ENCODE peak calls at places on chromosomes 2 and 18, in seven cellular contexts. P, K, A, B, J, O and E are unnamed samples. For H3K36me3, the result is how much of the 10 kb centered on the place peaks cover.

GRCh38 chr2:201572822-201573493 is 70.3 kb downstream of the TMEM237 start:
- DNase-seq in P (no peak), A (no peak), B (no peak), J (no peak), K (no peak), O (no peak), E (no peak)

GRCh38 chr18:53380063-53380639 is 844.3 kb downstream of the MBD2 start:
- DNase-seq in A (peak), P (peak), B (peak), K (no peak), J (peak), O (peak), E (peak)

GRCh38 chr2:160406591-160407392 is 86.8 kb downstream of the RBMS1 start:
- DNase-seq in P (peak), B (peak), O (peak), K (peak), J (no peak), A (peak), E (peak)

GRCh38 chr18:21109936-21110666 is 1.5 kb downstream of the ROCK1 start:
- DNase-seq in A (peak), O (no peak), B (no peak), J (no peak), K (no peak), P (peak), E (peak)

GRCh38 chr18:41096504-41096903 is 858.5 kb upstream of the PIK3C3 start:
- DNase-seq in B (no peak), O (peak), K (no peak), A (peak), P (peak), J (no peak), E (peak)

GRCh38 chr2:221346411-221346810 is 225.7 kb downstream of the EPHA4 start:
- DNase-seq in B (no peak), A (no peak), P (no peak), K (no peak), O (no peak), J (no peak), E (no peak)

GRCh38 chr2:43818761-43819160 is 19.9 kb downstream of the ABCG5 start:
- DNase-seq in K (no peak), J (no peak), A (peak), P (peak), B (no peak), O (peak), E (peak)

GRCh38 chr2:76415821-76416220 is 705.1 kb upstream of the GCFC2 start:
- DNase-seq in A (no peak), B (no peak), J (peak), P (no peak), K (no peak), O (no peak), E (no peak)

GRCh38 chr2:41621578-41621977 is 426.2 kb upstream of the PKDCC start:
- DNase-seq in J (no peak), O (no peak), A (no peak), B (no peak), P (no peak), K (no peak), E (no peak)

GRCh38 chr2:166197446-166197845 is 69.6 kb upstream of the SCN1A start:
- DNase-seq in B (peak), O (no peak), A (no peak), P (peak), J (no peak), K (no peak), E (peak)

DNA sequence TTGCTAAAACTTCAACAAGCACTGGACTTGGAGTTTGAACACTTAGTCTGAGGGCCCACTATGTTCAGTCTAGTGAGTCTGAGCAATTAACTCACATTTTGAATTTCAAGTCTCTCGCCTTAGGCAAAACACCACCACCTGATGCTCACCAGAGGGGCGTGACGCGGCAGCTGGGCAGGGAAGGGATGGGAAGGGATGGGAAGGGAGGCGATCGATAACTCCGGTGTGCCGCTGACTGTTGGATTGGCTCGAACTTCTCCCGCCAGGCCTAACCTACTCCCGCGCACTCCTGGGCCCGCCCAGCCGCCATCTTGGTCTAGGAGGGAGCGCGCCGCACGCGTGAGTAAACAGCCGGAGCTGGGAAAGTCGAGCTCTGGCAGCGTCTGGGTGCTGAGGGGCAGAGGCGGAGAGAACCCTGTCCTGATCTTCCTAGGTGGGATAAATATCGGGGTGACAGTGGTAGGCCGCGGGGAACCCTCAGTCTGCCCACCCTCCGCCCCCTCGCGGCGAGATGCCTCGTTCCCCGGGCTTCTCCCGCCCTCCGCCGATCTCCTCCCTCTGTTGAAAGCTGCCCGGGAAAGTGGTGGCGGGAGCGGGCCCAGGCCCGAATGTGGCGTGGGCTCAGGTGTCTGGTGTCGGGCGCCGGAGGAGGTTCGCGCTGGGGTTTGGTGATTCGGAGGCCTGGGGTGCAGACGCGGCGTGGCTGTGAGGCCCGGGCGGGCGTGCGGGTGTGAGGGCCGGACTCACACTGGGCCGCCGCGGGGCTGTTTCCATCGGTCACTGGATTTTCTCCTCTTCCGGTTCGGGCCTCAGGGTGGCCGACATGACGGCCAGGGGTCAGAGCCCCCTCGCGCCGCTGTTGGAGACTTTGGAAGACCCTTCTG is at the start of gene RIF1:
- DNase-seq in K (peak), J (peak), P (peak), A (peak), O (peak), B (peak), E (peak)
- H3K4me2 ChIP-seq in K (peak), J (peak), P (peak), A (peak), O (peak), B (peak), E (peak)

DNA sequence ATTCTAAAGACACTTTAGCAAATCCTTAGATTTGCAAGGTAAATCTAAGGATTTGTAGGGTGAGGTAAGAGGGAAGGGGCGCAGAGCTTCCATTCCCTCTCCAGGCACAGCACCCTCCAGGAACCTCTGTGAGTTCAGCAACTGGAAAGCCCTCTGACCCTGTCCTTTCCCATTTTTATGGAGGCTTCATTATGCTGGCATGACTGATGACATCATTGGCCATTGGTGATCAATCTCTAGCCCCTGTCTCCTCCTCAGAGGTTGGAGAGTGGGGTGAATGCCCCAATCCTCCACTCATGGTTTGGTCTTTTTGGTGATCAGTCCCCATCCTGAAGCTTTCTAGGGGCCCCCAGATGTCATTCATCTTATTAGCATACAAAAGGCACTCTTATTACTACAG is 187.8 kb downstream of the TSN start:
- DNase-seq in O (no peak), J (no peak), A (no peak), B (no peak), P (no peak), K (no peak), E (no peak)
- H3K36me3 ChIP-seq in O (under half), J (under half), A (under half), B (under half), P (under half), K (under half), E (under half)

GRCh38 chr2:27730249-27730648 is 41.3 kb upstream of the MRPL33 start:
- DNase-seq in P (no peak), O (no peak), B (no peak), A (no peak), J (no peak), K (no peak), E (no peak)
- H3K4me2 ChIP-seq in P (no peak), O (no peak), B (peak), A (no peak), J (no peak), K (no peak), E (no peak)

DNA sequence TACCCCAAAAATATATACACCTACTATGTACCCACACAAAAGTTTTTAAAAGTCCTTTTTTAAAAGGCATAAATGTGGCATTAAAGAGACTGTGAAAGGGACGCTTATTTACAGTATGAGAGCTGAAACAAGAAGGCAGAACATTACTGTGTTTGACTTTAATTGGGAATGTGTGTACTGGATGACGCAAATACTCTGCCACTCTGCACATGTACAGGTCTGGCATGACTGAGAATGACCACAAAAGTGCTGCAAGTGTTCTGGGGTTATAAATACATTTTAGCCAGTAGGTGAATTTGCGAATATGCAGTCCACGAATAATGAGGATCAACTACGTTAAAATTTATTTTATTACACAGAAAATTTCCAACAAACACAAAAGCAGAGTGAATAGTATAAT is 11.4 kb downstream of the DARS1 start:
- DNase-seq in K (no peak), A (no peak), O (no peak), J (no peak), B (no peak), P (no peak), E (no peak)
- H3K36me3 ChIP-seq in K (under half), A (under half), O (under half), J (under half), B (under half), P (under half), E (under half)

GRCh38 chr2:5060956-5061355 is 631.2 kb upstream of the SOX11 start:
- DNase-seq in P (no peak), J (no peak), A (no peak), O (no peak), B (no peak), K (no peak), E (no peak)
- H3K4me2 ChIP-seq in P (no peak), J (no peak), A (no peak), O (no peak), B (no peak), K (no peak), E (no peak)

GRCh38 chr2:183019718-183020442 is 18.4 kb downstream of the NCKAP1 start:
- DNase-seq in K (no peak), B (no peak), A (no peak), J (no peak), P (no peak), O (no peak), E (no peak)
- H3K36me3 ChIP-seq in K (under half), B (under half), A (under half), J (under half), P (under half), O (under half), E (under half)

DNA sequence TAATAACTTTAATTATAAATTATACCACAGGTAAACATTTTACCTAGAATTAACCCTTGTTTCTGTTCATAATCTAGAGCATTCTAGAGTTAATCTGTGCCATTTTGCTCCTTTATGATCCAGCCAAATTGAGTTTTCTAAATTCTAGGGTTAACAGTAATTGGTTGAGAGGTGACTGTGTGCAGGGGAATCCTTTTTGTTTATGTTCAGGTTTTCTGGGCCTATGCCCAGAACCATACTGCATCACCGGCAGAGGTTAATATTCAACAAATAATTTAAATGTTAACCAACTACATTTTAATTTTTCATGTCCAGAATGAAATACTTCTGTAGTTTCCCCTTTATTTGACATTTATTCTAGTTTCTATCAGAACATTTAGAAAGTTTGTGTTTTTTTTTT is 32.3 kb downstream of the CARF start:
- DNase-seq in A (no peak), K (no peak), P (peak), B (no peak), J (no peak), O (no peak), E (peak)
- H3K4me2 ChIP-seq in A (no peak), K (no peak), P (no peak), B (no peak), J (no peak), O (no peak), E (peak)

GRCh38 chr2:99406137-99406536 is 68.9 kb downstream of the EIF5B start:
- DNase-seq in A (no peak), P (no peak), J (no peak), O (no peak), K (no peak), B (no peak), E (no peak)
- H3K36me3 ChIP-seq in A (under half), P (under half), J (under half), O (under half), K (under half), B (under half), E (half or more)

GRCh38 chr2:142870516-142870915 is 6.9 kb upstream of the KYNU start:
- DNase-seq in B (peak), P (no peak), A (no peak), J (no peak), O (no peak), K (no peak), E (no peak)
- H3K4me2 ChIP-seq in B (peak), P (no peak), A (no peak), J (no peak), O (no peak), K (no peak), E (no peak)